ENCODE peak calls at places on chromosomes 16 and 17, in six cellular contexts. G is WTC11, B is K562, T is SK-N-SH, M is A549, Z is H1. E is an unnamed sample.

GRCh38 chr17:37247825-37248224 is 128.0 kb upstream of the C17orf78 start:
- DNase-seq in T (no peak), M (no peak), Z (no peak), G (no peak), B (no peak), E (peak; percentile 15)

GRCh38 chr16:15494231-15494630 is 59.8 kb downstream of the BMERB1 start:
- DNase-seq in Z (no peak), T (no peak), B (peak; percentile 33), M (peak; percentile 65), G (no peak), E (no peak)

GRCh38 chr17:76384987-76385891 is 830 bp downstream of the SPHK1 start:
- DNase-seq in M (peak; percentile 68), B (peak; percentile 78), T (peak; percentile 76), G (peak; percentile 44), Z (peak; percentile 74), E (peak; percentile 26)

GRCh38 chr17:43359469-43360105 is 39.2 kb upstream of the ARL4D start:
- DNase-seq in G (no peak), M (no peak), B (no peak), Z (no peak), T (no peak), E (peak; percentile 52)

GRCh38 chr17:59296190-59296589 is 35.3 kb upstream of the YPEL2 start:
- DNase-seq in B (no peak), M (no peak), T (no peak), G (no peak), Z (no peak), E (no peak)

GRCh38 chr17:63983326-63983725 is 10.6 kb upstream of the SCN4A start:
- DNase-seq in Z (no peak), G (no peak), B (no peak), T (no peak), M (no peak), E (no peak)

GRCh38 chr17:79064026-79064425 is 10.6 kb upstream of the ENGASE start:
- DNase-seq in B (no peak), T (no peak), M (no peak), G (no peak), Z (no peak), E (no peak)

GRCh38 chr16:30407794-30408534 is 558 bp downstream of the ZNF771 start:
- DNase-seq in G (no peak), M (no peak), B (peak; percentile 51), Z (peak; percentile 51), T (no peak), E (peak; percentile 39)

GRCh38 chr16:11550651-11551498 is 35.8 kb downstream of the LITAF start:
- DNase-seq in B (no peak), Z (no peak), G (no peak), M (peak; percentile 57), T (no peak), E (no peak)

GRCh38 chr17:16593356-16594102 is 24.5 kb upstream of the ZNF287 start:
- DNase-seq in Z (no peak), T (no peak), M (no peak), B (no peak), G (no peak), E (peak; percentile 67)

GRCh38 chr16:1117926-1118325 is 21.9 kb upstream of the C1QTNF8 start:
- DNase-seq in T (no peak), M (no peak), B (no peak), G (no peak), Z (no peak), E (no peak)

GRCh38 chr17:81890447-81891302 is 711 bp downstream of the ALYREF start:
- DNase-seq in B (peak; percentile 48), T (peak; percentile 76), G (no peak), M (no peak), Z (no peak), E (peak; percentile 55)

GRCh38 chr16:19027416-19027815 is 40.0 kb upstream of the COQ7 start:
- DNase-seq in Z (no peak), G (no peak), M (no peak), T (no peak), B (no peak), E (no peak)

GRCh38 chr16:2825899-2826298 is 4.2 kb upstream of the ZG16B start:
- DNase-seq in M (no peak), Z (no peak), T (no peak), B (no peak), G (no peak), E (no peak)

GRCh38 chr17:17128476-17129075 is 77.6 kb downstream of the PLD6 start:
- DNase-seq in Z (no peak), T (no peak), B (no peak), M (no peak), G (no peak), E (no peak)

GRCh38 chr16:30054959-30055553 is 10.5 kb upstream of the ALDOA start:
- DNase-seq in M (peak; percentile 67), Z (peak; percentile 89), G (peak; percentile 84), T (peak; percentile 56), B (peak; percentile 80), E (peak; percentile 59)

GRCh38 chr17:75695830-75696271 is 25.4 kb upstream of the ITGB4 start:
- DNase-seq in G (no peak), T (no peak), B (no peak), Z (no peak), M (no peak), E (no peak)

GRCh38 chr17:9016941-9017552 is 4.3 kb upstream of the NTN1 start:
- DNase-seq in M (no peak), T (no peak), G (no peak), B (no peak), Z (no peak), E (peak; percentile 72)

GRCh38 chr16:31513126-31513525 is 4.9 kb upstream of the RUSF1 start:
- DNase-seq in T (no peak), B (no peak), G (no peak), Z (no peak), M (peak; percentile 18), E (no peak)

GRCh38 chr17:60386137-60386395 is 5.9 kb downstream of the USP32 start:
- DNase-seq in M (no peak), G (no peak), B (no peak), T (no peak), Z (no peak), E (no peak)

GRCh38 chr17:17830269-17830567 is 6.6 kb downstream of the SREBF1 start:
- DNase-seq in M (no peak), G (no peak), T (no peak), Z (no peak), B (no peak), E (no peak)

GRCh38 chr16:19137621-19138128 is 23.9 kb downstream of the ITPRIPL2 start:
- DNase-seq in M (no peak), G (no peak), T (no peak), B (no peak), Z (no peak), E (no peak)

GRCh38 chr17:39164675-39165143 is 1.3 kb downstream of the ARL5C start:
- DNase-seq in G (peak; percentile 93), B (peak; percentile 74), T (peak; percentile 98), Z (peak; percentile 90), M (peak; percentile 91), E (peak; percentile 90)

GRCh38 chr17:39281806-39282205 is 56.1 kb upstream of the STAC2 start:
- DNase-seq in Z (no peak), G (no peak), T (no peak), M (no peak), B (peak; percentile 18), E (no peak)

GRCh38 chr16:53611151-53611802 is 92.4 kb downstream of the RPGRIP1L start:
- DNase-seq in B (no peak), G (no peak), Z (no peak), M (no peak), T (no peak), E (no peak)

GRCh38 chr16:65510850-65511249 is 389.0 kb upstream of the CDH11 start:
- DNase-seq in T (no peak), B (no peak), M (no peak), G (no peak), Z (no peak), E (no peak)
- TF ChIP-seq MAX in T (no peak), B (no peak), M (no peak), G (no peak), Z (no peak), E (no peak)

GRCh38 chr16:89038811-89039735 is 54.6 kb upstream of the ACSF3 start:
- DNase-seq in G (no peak), B (no peak), M (no peak), Z (no peak), T (no peak), E (no peak)

GRCh38 chr16:89036776-89037175 is 56.9 kb upstream of the ACSF3 start:
- DNase-seq in G (no peak), T (no peak), Z (no peak), B (no peak), M (no peak), E (no peak)

GRCh38 chr16:89038221-89038721 is 55.4 kb upstream of the ACSF3 start:
- DNase-seq in T (no peak), M (no peak), B (no peak), Z (no peak), G (no peak), E (no peak)

GRCh38 chr16:89035698-89036570 is 57.7 kb upstream of the ACSF3 start:
- DNase-seq in B (no peak), M (no peak), Z (no peak), T (no peak), G (no peak), E (no peak)

GRCh38 chr16:89037261-89038152 is 56.1 kb upstream of the ACSF3 start:
- DNase-seq in Z (peak; percentile 87), B (peak; percentile 79), M (peak; percentile 38), G (peak; percentile 78), T (no peak), E (peak; percentile 78)
- TF ChIP-seq MAX in Z (peak; percentile 34), B (peak; percentile 45), M (no peak), G (peak; percentile 16), T (no peak), E (peak; percentile 60)

GRCh38 chr16:81445143-81445922 is 725 bp downstream of the CMIP start:
- DNase-seq in M (no peak), G (no peak), T (peak; percentile 78), B (peak; percentile 68), Z (peak; percentile 61), E (peak; percentile 70)

GRCh38 chr16:81444448-81445121 is at the start of gene CMIP:
- DNase-seq in B (peak; percentile 92), Z (peak; percentile 90), M (peak; percentile 83), G (peak; percentile 84), T (peak; percentile 96), E (peak; percentile 86)

GRCh38 chr16:81442220-81442908 is 2.2 kb upstream of the CMIP start:
- DNase-seq in B (no peak), G (no peak), M (no peak), T (no peak), Z (no peak), E (no peak)

GRCh38 chr16:81442909-81443687 is 1.5 kb upstream of the CMIP start:
- DNase-seq in T (no peak), M (no peak), G (no peak), B (no peak), Z (no peak), E (no peak)

GRCh38 chr16:81443688-81444447 is 740 bp upstream of the CMIP start:
- DNase-seq in B (peak; percentile 50), M (no peak), G (no peak), Z (peak; percentile 74), T (no peak), E (no peak)
- TF ChIP-seq MAX in B (peak; percentile 83), M (no peak), G (no peak), Z (no peak), T (no peak), E (no peak)

DNA sequence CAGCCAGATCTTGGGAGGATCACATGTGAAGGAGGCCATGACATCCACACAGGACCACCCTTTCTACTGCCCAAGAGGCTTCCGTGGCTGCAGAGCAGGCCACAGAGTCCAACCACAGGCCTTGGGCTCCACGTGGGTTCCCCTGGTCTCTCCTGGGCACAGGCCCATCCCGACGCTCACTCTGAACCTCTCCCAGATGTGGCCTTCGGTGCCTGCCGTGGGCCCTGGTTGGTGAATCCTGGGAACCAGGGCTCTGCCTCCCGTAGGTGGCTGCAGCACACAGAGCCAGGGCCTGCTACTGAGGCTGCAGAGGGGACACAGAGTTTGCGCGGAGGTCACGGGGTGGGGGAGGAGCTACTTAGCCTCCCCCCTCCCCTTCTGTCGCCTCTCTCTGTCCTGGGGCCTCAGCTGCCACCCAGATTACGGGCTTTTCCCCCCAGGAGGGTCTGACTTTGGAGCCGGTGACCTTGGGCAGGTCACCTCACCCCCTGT is 55.3 kb downstream of the ZFPM1 start:
- DNase-seq in M (no peak), T (no peak), Z (no peak), B (peak; percentile 76), G (no peak), E (no peak)
- TF ChIP-seq MAX in M (no peak), T (no peak), Z (no peak), B (no peak), G (no peak), E (no peak)

E was measured in NB4.